ENCODE peak calls at places on chromosomes 7 and 10, in nine cellular contexts. G is BJ, W is GM06990, R is mammary epithelial cell, L is left ventricle myocardium inferior, P is A549, N is HCT116, U is AG04449, I is kidney epithelial cell. A is an unnamed sample.

GRCh38 chr10:80449545-80449944 is 4.6 kb upstream of the TSPAN14 start:
- DNase-seq in G (no peak), W (no peak), R (no peak), L (no peak), P (no peak), N (no peak), U (no peak), I (no peak), A (no peak)

GRCh38 chr7:42876182-42877068 is 35.4 kb downstream of the C7orf25 start:
- DNase-seq in G (no peak), W (no peak), R (peak; percentile 40), L (no peak), P (peak; percentile 58), N (peak; percentile 43), U (no peak), I (no peak), A (peak; percentile 13)

GRCh38 chr7:17010637-17011300 is 129.0 kb upstream of the AGR3 start:
- DNase-seq in G (no peak), W (no peak), R (no peak), L (no peak), P (no peak), N (no peak), U (no peak), I (no peak), A (no peak)

GRCh38 chr7:2632717-2633537 is 1.1 kb downstream of the TTYH3 start:
- DNase-seq in G (no peak), W (no peak), R (peak; percentile 58), L (peak; percentile 63), P (peak; percentile 63), N (peak; percentile 6), U (no peak), I (no peak), A (peak; percentile 31)

GRCh38 chr7:88092676-88092999 is 127.2 kb downstream of the SRI start:
- DNase-seq in G (no peak), W (no peak), R (no peak), L (no peak), P (no peak), N (no peak), U (no peak), I (no peak), A (no peak)

GRCh38 chr7:44064791-44065430 is 456 bp downstream of the PGAM2 start:
- DNase-seq in G (no peak), W (no peak), R (no peak), L (no peak), P (no peak), N (no peak), U (no peak), I (no peak), A (no peak)

GRCh38 chr7:25886387-25887240 is 265.4 kb upstream of the NFE2L3 start:
- DNase-seq in G (no peak), W (no peak), R (no peak), L (no peak), P (no peak), N (no peak), U (no peak), I (no peak), A (no peak)

GRCh38 chr10:110533149-110533548 is 34.3 kb upstream of the SMC3 start:
- DNase-seq in G (no peak), W (no peak), R (no peak), L (no peak), P (no peak), N (no peak), U (no peak), I (no peak), A (no peak)

GRCh38 chr7:46565257-46565656 is 644.2 kb upstream of the IGFBP3 start:
- DNase-seq in G (no peak), W (no peak), R (peak; percentile 64), L (no peak), P (no peak), N (no peak), U (no peak), I (no peak), A (no peak)

GRCh38 chr7:108452707-108453106 is 3.5 kb downstream of the NRCAM start:
- DNase-seq in G (no peak), W (no peak), R (peak; percentile 29), L (no peak), P (peak; percentile 63), N (peak; percentile 21), U (no peak), I (no peak), A (no peak)

GRCh38 chr7:1364068-1364905 is 95.0 kb downstream of the MICALL2 start:
- DNase-seq in G (no peak), W (no peak), R (no peak), L (no peak), P (no peak), N (no peak), U (no peak), I (no peak), A (no peak)

GRCh38 chr10:8053446-8054242 is 844 bp upstream of the GATA3 start:
- DNase-seq in G (no peak), W (peak; percentile 91), R (peak; percentile 89), L (peak; percentile 78), P (peak; percentile 90), N (peak; percentile 55), U (no peak), I (no peak), A (peak; percentile 21)

GRCh38 chr7:111532625-111533024 is 29.7 kb downstream of the IMMP2L start:
- DNase-seq in G (no peak), W (no peak), R (no peak), L (peak; percentile 16), P (no peak), N (no peak), U (peak; percentile 10), I (no peak), A (no peak)

GRCh38 chr7:67771840-67772605 is 775.4 kb downstream of the TYW1 start:
- DNase-seq in G (no peak), W (no peak), R (no peak), L (no peak), P (no peak), N (no peak), U (no peak), I (no peak), A (no peak)
- TF ChIP-seq CTCF in G (no peak), W (no peak), R (no peak), L (no peak), P (no peak), N (no peak), U (no peak), I (no peak), A (no peak)

GRCh38 chr10:25627606-25628005 is 306.4 kb upstream of the MYO3A start:
- DNase-seq in G (no peak), W (no peak), R (no peak), L (no peak), P (no peak), N (no peak), U (no peak), I (no peak), A (no peak)
- H3K4me3 ChIP-seq in G (no peak overlapping the region), W (no peak overlapping the region), R (no peak overlapping the region), L (no peak overlapping the region), P (no peak overlapping the region), N (no peak overlapping the region), U (no peak overlapping the region), I (no peak overlapping the region), A (no peak overlapping the region)

DNA sequence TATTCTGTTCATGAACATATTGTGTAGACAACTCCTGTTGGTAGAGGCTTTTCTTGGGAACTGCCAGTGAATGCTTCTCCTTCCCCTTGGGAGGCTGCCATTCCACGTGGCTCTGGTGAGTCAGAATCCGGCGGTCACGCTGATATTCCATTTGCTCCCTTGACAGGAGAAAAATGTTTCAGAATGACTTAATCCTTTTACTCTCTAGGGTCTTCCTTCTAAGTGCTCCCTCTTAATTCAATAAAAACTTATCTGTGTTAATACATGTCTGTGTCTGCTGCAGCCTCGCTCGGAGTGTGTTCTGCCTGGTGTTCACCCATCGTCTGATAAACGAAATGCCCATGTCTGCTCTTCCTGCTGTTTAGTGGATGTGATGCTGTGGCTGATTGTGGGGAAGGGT is 278.6 kb downstream of the ARHGAP12 start:
- DNase-seq in G (peak; percentile 80), W (no peak), R (no peak), L (peak; percentile 82), P (peak; percentile 14), N (no peak), U (peak; percentile 57), I (peak; percentile 2), A (peak; percentile 55)
- TF ChIP-seq CTCF in G (no peak), W (no peak), R (no peak), L (no peak), P (no peak), N (no peak), U (no peak), I (no peak), A (no peak)

GRCh38 chr10:68109312-68109711 is at the start of gene MYPN:
- DNase-seq in G (no peak), W (no peak), R (no peak), L (no peak), P (no peak), N (no peak), U (no peak), I (no peak), A (no peak)

GRCh38 chr10:68105820-68106219 is 3.5 kb upstream of the MYPN start:
- DNase-seq in G (peak; percentile 64), W (no peak), R (peak; percentile 75), L (no peak), P (no peak), N (no peak), U (no peak), I (no peak), A (no peak)

GRCh38 chr10:68103867-68104255 is 5.4 kb upstream of the MYPN start:
- DNase-seq in G (no peak), W (no peak), R (no peak), L (no peak), P (no peak), N (no peak), U (no peak), I (no peak), A (no peak)

GRCh38 chr10:68107651-68108449 is 1.4 kb upstream of the MYPN start:
- DNase-seq in G (no peak), W (no peak), R (no peak), L (no peak), P (no peak), N (no peak), U (no peak), I (no peak), A (no peak)

DNA sequence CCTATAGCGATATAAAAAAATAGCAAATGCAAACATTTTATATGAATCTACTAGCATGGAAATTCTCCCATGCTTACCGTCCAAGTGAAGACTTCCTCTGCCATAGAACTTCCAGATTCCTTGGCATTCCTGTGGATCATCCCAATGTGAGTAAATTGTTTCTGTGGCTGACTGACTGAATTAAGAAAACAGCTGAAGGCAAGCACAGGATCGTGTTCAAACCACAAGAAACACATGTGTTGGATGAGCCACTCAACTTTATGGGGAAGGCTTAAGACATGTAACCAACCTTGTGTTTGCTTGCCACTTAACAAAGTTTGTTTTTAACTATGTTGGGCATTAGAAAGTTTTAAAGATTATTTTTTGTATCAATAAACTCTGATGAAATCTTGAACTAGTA is 2.6 kb upstream of the MYPN start:
- DNase-seq in G (peak; percentile 87), W (no peak), R (peak; percentile 89), L (no peak), P (no peak), N (no peak), U (peak; percentile 89), I (peak; percentile 87), A (peak; percentile 90)
- H3K4me3 ChIP-seq in G (peak overlapping the region; percentile 15), W (no peak overlapping the region), R (peak overlapping the region; percentile 14), L (no peak overlapping the region), P (no peak overlapping the region), N (no peak overlapping the region), U (peak overlapping the region; percentile 50), I (no peak overlapping the region), A (peak overlapping the region; percentile 28)

DNA sequence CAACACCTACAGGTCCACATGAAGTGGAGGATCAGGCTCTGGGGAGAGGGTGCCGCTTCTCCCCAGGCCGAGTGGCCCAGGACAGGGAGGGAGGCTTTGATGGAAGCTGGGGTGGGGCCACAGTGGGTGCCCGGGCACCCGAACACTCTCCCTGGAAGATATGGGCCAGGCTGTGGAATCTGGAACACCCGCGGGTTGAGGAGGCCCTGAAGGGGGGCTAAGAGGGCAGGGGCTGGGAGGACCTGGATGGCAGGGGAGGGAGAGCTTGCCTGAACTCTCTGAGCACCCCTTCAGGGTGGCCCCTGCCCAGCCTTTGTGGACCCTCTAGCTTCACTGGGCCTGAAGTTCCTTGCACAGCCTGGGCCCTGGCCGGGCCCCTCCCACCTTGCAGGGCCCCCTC is 4.5 kb upstream of the NKX6-2 start:
- DNase-seq in G (no peak), W (no peak), R (no peak), L (no peak), P (no peak), N (no peak), U (no peak), I (no peak), A (no peak)
- TF ChIP-seq CTCF in G (no peak), W (no peak), R (no peak), L (no peak), P (no peak), N (no peak), U (no peak), I (no peak), A (no peak)

A was measured in AG09309.